ENCODE peak calls at places on chromosomes 3 and 15, in ten cellular contexts. B is tibial artery, L is IMR-90, N is spleen, D is endothelial cell of umbilical vein, H is neural progenitor cell, I is fibroblast of lung, C is left ventricle myocardium inferior, Q is stomach, K is suprapubic skin. U is an unnamed sample.

GRCh38 chr15:59622289-59622688 is 10.7 kb downstream of the GCNT3 start:
- DNase-seq in L (peak; percentile 34), H (peak; percentile 55), C (no peak), D (peak; percentile 55), Q (peak; percentile 66), N (peak; percentile 79), K (no peak), B (no peak), I (peak; percentile 43), U (no peak)

GRCh38 chr3:39754549-39754948 is 54.9 kb upstream of the MYRIP start:
- DNase-seq in K (no peak), N (no peak), I (no peak), H (no peak), L (no peak), C (no peak), D (no peak), Q (no peak), B (no peak), U (no peak)

GRCh38 chr3:155232605-155233004 is 60.9 kb downstream of the STRIT1 start:
- DNase-seq in L (peak; percentile 92), D (no peak), N (no peak), H (no peak), Q (peak; percentile 63), K (no peak), I (peak; percentile 86), B (peak; percentile 86), C (peak; percentile 59), U (no peak)

GRCh38 chr3:59575113-59576001 is 525.5 kb upstream of the CFAP20DC start:
- DNase-seq in I (peak; percentile 59), Q (peak; percentile 93), C (peak; percentile 83), N (peak; percentile 93), L (peak; percentile 69), K (peak; percentile 91), B (peak; percentile 87), D (peak; percentile 41), H (peak; percentile 89), U (peak; percentile 70)

GRCh38 chr15:41607033-41607432 is 48.0 kb downstream of the TYRO3 start:
- DNase-seq in Q (no peak), H (no peak), K (no peak), I (peak; percentile 99), N (no peak), C (no peak), D (peak; percentile 23), B (no peak), L (peak; percentile 97), U (no peak)

GRCh38 chr3:3798641-3799113 is 554 bp upstream of the LRRN1 start:
- DNase-seq in K (no peak), L (no peak), B (no peak), I (peak; percentile 44), N (peak; percentile 82), Q (peak; percentile 26), C (no peak), D (no peak), H (peak; percentile 83), U (no peak)

GRCh38 chr3:143436231-143436930 is 316.8 kb downstream of the CHST2 start:
- DNase-seq in B (no peak), Q (no peak), K (no peak), H (no peak), D (no peak), C (no peak), I (peak; percentile 25), N (no peak), L (peak; percentile 47), U (no peak)

GRCh38 chr3:150150633-150151032 is 179.9 kb upstream of the PFN2 start:
- DNase-seq in L (peak; percentile 47), H (no peak), D (no peak), I (no peak), K (no peak), C (no peak), B (no peak), N (no peak), Q (no peak), U (no peak)

GRCh38 chr3:134896696-134897095 is 101.6 kb downstream of the EPHB1 start:
- DNase-seq in N (peak; percentile 60), L (no peak), C (no peak), B (no peak), H (no peak), Q (no peak), K (peak; percentile 73), I (no peak), D (no peak), U (no peak)

GRCh38 chr3:106542101-106542769 is 673.4 kb upstream of the CBLB start:
- DNase-seq in D (no peak), Q (no peak), L (peak; percentile 55), H (peak; percentile 54), C (no peak), B (no peak), I (peak; percentile 80), N (no peak), K (no peak), U (no peak)

GRCh38 chr3:10437272-10437994 is 68.0 kb downstream of the ATP2B2 start:
- DNase-seq in H (no peak), C (no peak), L (peak; percentile 85), I (peak; percentile 88), K (no peak), D (peak; percentile 53), N (peak; percentile 82), B (no peak), Q (no peak), U (no peak)

GRCh38 chr15:78726870-78727551 is 84.3 kb downstream of the ADAMTS7 start:
- DNase-seq in C (no peak), D (no peak), I (no peak), K (no peak), N (no peak), B (no peak), H (peak; percentile 62), Q (peak; percentile 34), L (no peak), U (no peak)

GRCh38 chr3:23738946-23739345 is 66.8 kb upstream of the UBE2E1 start:
- DNase-seq in I (peak; percentile 53), D (no peak), L (peak; percentile 17), Q (no peak), B (no peak), N (no peak), C (no peak), H (no peak), K (no peak), U (no peak)

GRCh38 chr3:7847021-7847420 is 654.6 kb upstream of the LMCD1 start:
- DNase-seq in D (no peak), B (no peak), K (no peak), I (peak; percentile 5), L (no peak), N (no peak), C (no peak), Q (no peak), H (no peak), U (no peak)
- H3K9me3 ChIP-seq in D (no peaks in the 10 kb centered on the region), B (no peaks in the 10 kb centered on the region), K (no peaks in the 10 kb centered on the region), I (no peaks in the 10 kb centered on the region), L (peaks cover 10% of the 10 kb centered on the region), N (no peaks in the 10 kb centered on the region), C (peaks cover 3% of the 10 kb centered on the region), Q (no peaks in the 10 kb centered on the region), H (no peaks in the 10 kb centered on the region), U (no peaks in the 10 kb centered on the region)

GRCh38 chr3:98406034-98406433 is 15.6 kb downstream of the OR5K3 start:
- DNase-seq in N (no peak), B (no peak), L (no peak), K (no peak), C (no peak), I (no peak), D (no peak), H (no peak), Q (no peak), U (no peak)

GRCh38 chr3:98404010-98404409 is 13.5 kb downstream of the OR5K3 start:
- DNase-seq in H (no peak), D (no peak), N (no peak), Q (no peak), I (no peak), B (no peak), K (no peak), C (no peak), L (no peak), U (no peak)

GRCh38 chr3:98398513-98398912 is 8.0 kb downstream of the OR5K3 start:
- DNase-seq in L (no peak), C (no peak), Q (no peak), B (no peak), N (no peak), H (no peak), I (no peak), D (no peak), K (no peak), U (no peak)

GRCh38 chr3:98402507-98402906 is 12.0 kb downstream of the OR5K3 start:
- DNase-seq in Q (no peak), H (no peak), C (no peak), L (no peak), I (no peak), K (no peak), D (no peak), N (no peak), B (no peak), U (no peak)
- H3K9me3 ChIP-seq in Q (peaks cover 63% of the 10 kb centered on the region), H (no peaks in the 10 kb centered on the region), C (peaks cover 89% of the 10 kb centered on the region), L (peaks cover 2% of the 10 kb centered on the region), I (no peaks in the 10 kb centered on the region), K (peaks cover 19% of the 10 kb centered on the region), D (no peaks in the 10 kb centered on the region), N (no peaks in the 10 kb centered on the region), B (peaks cover 24% of the 10 kb centered on the region), U (no peaks in the 10 kb centered on the region)

GRCh38 chr15:96977886-96978285 is 647.4 kb downstream of the NR2F2 start:
- DNase-seq in H (no peak), L (no peak), D (no peak), B (no peak), Q (no peak), C (no peak), K (no peak), N (no peak), I (no peak), U (no peak)

GRCh38 chr15:96978937-96979473 is 648.5 kb downstream of the NR2F2 start:
- DNase-seq in L (no peak), I (no peak), D (no peak), K (no peak), H (no peak), N (no peak), C (no peak), B (no peak), Q (no peak), U (no peak)

GRCh38 chr15:96972201-96972600 is 641.7 kb downstream of the NR2F2 start:
- DNase-seq in N (no peak), L (no peak), D (peak; percentile 78), B (no peak), Q (no peak), C (no peak), K (no peak), H (no peak), I (no peak), U (no peak)

GRCh38 chr15:96969892-96970710 is 639.6 kb downstream of the NR2F2 start:
- DNase-seq in Q (no peak), I (no peak), H (no peak), D (no peak), B (no peak), N (no peak), C (no peak), L (no peak), K (no peak), U (no peak)

GRCh38 chr15:96974761-96975160 is 644.3 kb downstream of the NR2F2 start:
- DNase-seq in D (peak; percentile 34), I (no peak), Q (no peak), N (no peak), H (no peak), L (no peak), K (no peak), B (no peak), C (no peak), U (no peak)
- H3K9me3 ChIP-seq in D (no peaks in the 10 kb centered on the region), I (no peaks in the 10 kb centered on the region), Q (no peaks in the 10 kb centered on the region), N (no peaks in the 10 kb centered on the region), H (no peaks in the 10 kb centered on the region), L (peaks cover 16% of the 10 kb centered on the region), K (no peaks in the 10 kb centered on the region), B (no peaks in the 10 kb centered on the region), C (no peaks in the 10 kb centered on the region), U (no peaks in the 10 kb centered on the region)

GRCh38 chr3:141080407-141080806 is 29.3 kb downstream of the SPSB4 start:
- DNase-seq in K (no peak), C (no peak), Q (no peak), N (peak; percentile 38), B (no peak), L (no peak), D (no peak), H (no peak), I (no peak), U (no peak)
- H3K9me3 ChIP-seq in K (no peaks in the 10 kb centered on the region), C (no peaks in the 10 kb centered on the region), Q (no peaks in the 10 kb centered on the region), N (no peaks in the 10 kb centered on the region), B (no peaks in the 10 kb centered on the region), L (no peaks in the 10 kb centered on the region), D (no peaks in the 10 kb centered on the region), H (no peaks in the 10 kb centered on the region), I (no peaks in the 10 kb centered on the region), U (no peaks in the 10 kb centered on the region)

U was measured in iPS DF 6.9.